ENCODE peak calls at places on chromosomes 1 and 21, in five cellular contexts. F, Z, X, I and S are unnamed samples.

GRCh38 chr1:4063516-4063915 is 163.4 kb upstream of the C1orf174 start:
- DNase-seq in I (no peak), X (no peak), F (no peak), Z (no peak), S (no peak)

GRCh38 chr1:44263191-44263944 is 50.1 kb downstream of the DMAP1 start:
- DNase-seq in Z (no peak), F (no peak), I (no peak), X (no peak), S (no peak)

GRCh38 chr1:37265786-37266667 is 208.4 kb upstream of the ZC3H12A start:
- DNase-seq in X (no peak), F (no peak), Z (no peak), I (no peak), S (no peak)

GRCh38 chr1:158045639-158046038 is 52.2 kb downstream of the KIRREL1 start:
- DNase-seq in I (no peak), Z (no peak), X (peak; percentile 91), F (peak; percentile 52), S (no peak)

GRCh38 chr21:14236180-14236579 is 20.2 kb downstream of the RBM11 start:
- DNase-seq in X (no peak), Z (no peak), F (no peak), I (no peak), S (no peak)

GRCh38 chr1:1891349-1892078 is 627 bp upstream of the GNB1 start:
- DNase-seq in F (peak; percentile 83), X (peak; percentile 52), I (peak; percentile 96), Z (no peak), S (peak; percentile 85)

GRCh38 chr1:109926662-109927300 is 16.1 kb downstream of the CSF1 start:
- DNase-seq in X (peak; percentile 74), I (no peak), Z (no peak), F (peak; percentile 86), S (no peak)

GRCh38 chr1:7915826-7916225 is 24.8 kb downstream of the TNFRSF9 start:
- DNase-seq in Z (no peak), I (no peak), X (no peak), F (no peak), S (no peak)

GRCh38 chr1:170085089-170085488 is 10.6 kb upstream of the KIFAP3 start:
- DNase-seq in X (no peak), Z (no peak), F (peak; percentile 63), I (peak; percentile 38), S (no peak)

GRCh38 chr1:63691672-63692425 is 82.0 kb upstream of the ROR1 start:
- DNase-seq in X (peak; percentile 85), F (peak; percentile 89), I (peak; percentile 54), Z (peak; percentile 74), S (peak; percentile 43)

DNA sequence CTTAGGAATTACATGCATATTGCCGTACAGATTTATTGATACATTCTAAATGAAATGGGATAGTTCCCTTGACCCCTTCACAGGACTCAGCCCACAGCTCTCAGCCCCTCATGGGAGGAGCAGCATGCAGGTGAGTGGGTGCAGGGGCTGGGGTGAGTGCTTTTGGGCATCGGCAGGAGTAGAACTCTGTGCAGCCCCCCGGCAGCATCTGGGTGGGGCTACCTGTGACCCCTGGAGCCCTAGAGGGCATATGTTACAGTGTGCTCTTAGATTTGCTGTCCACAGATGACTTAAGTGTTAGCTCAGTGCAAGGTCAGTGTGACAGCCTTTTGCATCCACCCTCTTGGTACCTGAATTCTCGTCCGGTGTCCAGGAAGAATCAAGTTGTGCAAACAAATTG is 120.3 kb downstream of the GALNT2 start:
- DNase-seq in Z (no peak), F (no peak), X (no peak), I (no peak), S (no peak)
- H3K9ac ChIP-seq in Z (no peak overlapping the region), F (no peak overlapping the region), X (no peak overlapping the region), I (no peak overlapping the region), S (no peak overlapping the region)

GRCh38 chr1:100308777-100309176 is 42.8 kb downstream of the RTCA start:
- DNase-seq in X (peak; percentile 41), F (peak; percentile 87), Z (no peak), I (no peak), S (no peak)

GRCh38 chr1:100316622-100317021 is 35.7 kb upstream of the CDC14A start:
- DNase-seq in Z (no peak), I (no peak), X (no peak), F (no peak), S (no peak)

GRCh38 chr1:100309863-100310262 is 42.4 kb upstream of the CDC14A start:
- DNase-seq in F (no peak), X (no peak), I (no peak), Z (no peak), S (no peak)

GRCh38 chr1:100313382-100313781 is 38.9 kb upstream of the CDC14A start:
- DNase-seq in X (no peak), Z (no peak), F (no peak), I (no peak), S (no peak)
- H3K9ac ChIP-seq in X (no peak overlapping the region), Z (no peak overlapping the region), F (no peak overlapping the region), I (no peak overlapping the region), S (no peak overlapping the region)

DNA sequence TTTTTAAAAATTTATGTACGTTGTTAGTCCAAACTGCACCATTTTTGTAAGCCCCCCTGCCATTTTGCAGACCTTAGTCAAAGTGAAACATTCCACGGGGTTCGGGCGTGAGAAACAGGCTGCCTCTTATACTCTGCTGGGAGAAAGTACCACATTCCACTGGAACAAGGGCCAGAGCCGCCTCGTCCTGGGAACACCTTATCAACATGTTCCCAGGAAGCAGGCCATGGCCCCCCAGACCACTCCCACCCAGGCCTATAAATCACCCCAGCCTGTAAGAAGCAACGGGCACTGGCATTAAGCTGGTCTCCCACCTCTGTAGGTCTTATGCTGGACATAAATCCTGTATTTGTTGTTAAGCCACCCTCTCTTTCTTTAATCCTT is 854 bp upstream of the ZRANB2 start:
- DNase-seq in F (no peak), I (peak; percentile 24), Z (no peak), X (no peak), S (no peak)
- H3K9ac ChIP-seq in F (peak overlapping the region; percentile 97), I (peak overlapping the region; percentile 96), Z (peak overlapping the region; percentile 95), X (no peak overlapping the region), S (peak overlapping the region; percentile 83)

DNA sequence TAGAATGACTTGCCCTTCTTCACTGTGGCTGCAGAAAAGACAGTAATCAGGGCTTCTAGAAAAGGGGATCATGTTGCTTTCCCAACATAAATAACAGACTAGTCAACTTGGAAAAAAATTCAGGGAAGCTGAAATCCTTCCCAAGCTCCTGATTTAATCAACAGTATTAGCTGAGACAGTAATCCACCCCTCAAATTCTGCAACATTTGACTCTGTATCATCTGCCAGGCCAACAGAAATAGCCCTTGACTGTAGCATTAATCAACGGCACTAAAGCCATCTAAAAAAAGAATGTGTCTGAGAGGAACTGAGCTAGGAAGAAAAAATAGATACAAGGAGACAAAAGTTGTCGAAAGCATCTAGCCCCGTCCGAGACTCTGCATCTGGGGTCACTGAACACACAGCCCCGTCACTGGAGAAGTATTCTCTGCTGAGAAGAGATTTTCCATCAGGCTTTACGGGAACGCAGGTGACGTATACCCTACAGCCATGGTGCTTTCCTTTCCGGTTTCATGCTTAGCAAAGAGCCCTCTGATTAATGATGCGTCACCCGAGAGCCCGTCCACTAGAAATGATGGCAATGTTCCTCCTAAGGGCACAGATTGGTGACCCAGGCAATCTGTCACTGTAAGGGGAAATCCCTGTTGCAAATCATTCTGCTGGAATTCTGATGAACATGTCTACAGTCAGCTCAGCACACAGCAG is 42.1 kb upstream of the TP53BP2 start:
- DNase-seq in F (peak; percentile 98), X (peak; percentile 99), I (no peak), Z (no peak), S (no peak)
- H3K9ac ChIP-seq in F (peak overlapping the region; percentile 61), X (no peak overlapping the region), I (no peak overlapping the region), Z (no peak overlapping the region), S (no peak overlapping the region)